ENCODE peak calls at places on chromosomes 12 and 14, in eight cellular contexts. O is GM23248; M is substantia nigra; Q is OCI-LY7; G is CD8-positive, alpha-beta T cell; Y is gastrocnemius medialis; A is neuronal stem cell; D is HCT116. H is an unnamed sample.

GRCh38 chr12:663293-663871 is at the start of gene NINJ2:
- DNase-seq in O (peak), M (no peak), Q (no peak), G (no peak), Y (no peak), A (no peak), D (no peak), H (no peak)

GRCh38 chr14:37063467-37064240 is 108.8 kb downstream of the SLC25A21 start:
- DNase-seq in O (no peak), M (no peak), Q (no peak), G (no peak), Y (no peak), A (no peak), D (no peak), H (no peak)

GRCh38 chr14:94464290-94464689 is 11.7 kb upstream of the SERPINA11 start:
- DNase-seq in O (no peak), M (no peak), Q (no peak), G (no peak), Y (no peak), A (no peak), D (no peak), H (no peak)

GRCh38 chr12:100141666-100141997 is 1.0 kb downstream of the BLTP3B start:
- DNase-seq in O (peak), M (no peak), Q (peak), G (no peak), Y (peak), A (no peak), D (peak), H (no peak)

GRCh38 chr12:115411121-115411520 is 727.1 kb upstream of the TBX3 start:
- DNase-seq in O (no peak), M (no peak), Q (no peak), G (no peak), Y (no peak), A (no peak), D (no peak), H (no peak)

GRCh38 chr14:94400454-94400853 is 12.1 kb upstream of the SERPINA1 start:
- DNase-seq in O (no peak), M (no peak), Q (no peak), G (no peak), Y (no peak), A (no peak), D (no peak), H (no peak)

GRCh38 chr12:1591029-1591428 is 3.4 kb downstream of the FBXL14 start:
- DNase-seq in O (peak), M (no peak), Q (peak), G (no peak), Y (no peak), A (no peak), D (no peak), H (no peak)

GRCh38 chr12:10554228-10554970 is 48.7 kb downstream of the EIF2S3B start:
- DNase-seq in O (no peak), M (no peak), Q (peak), G (peak), Y (no peak), A (no peak), D (no peak), H (no peak)

GRCh38 chr14:105436891-105437722 is 17.5 kb downstream of the MTA1 start:
- DNase-seq in O (no peak), M (no peak), Q (peak), G (no peak), Y (no peak), A (no peak), D (no peak), H (no peak)

GRCh38 chr12:125983784-125984510 is 918.7 kb downstream of the AACS start:
- DNase-seq in O (no peak), M (no peak), Q (no peak), G (no peak), Y (no peak), A (peak), D (no peak), H (no peak)

GRCh38 chr12:46948936-46949555 is 123.2 kb upstream of the SLC38A4 start:
- DNase-seq in O (peak), M (no peak), Q (no peak), G (no peak), Y (no peak), A (no peak), D (no peak), H (no peak)

GRCh38 chr14:92991536-92991935 is 68.6 kb downstream of the CHGA start:
- DNase-seq in O (no peak), M (no peak), Q (no peak), G (no peak), Y (no peak), A (no peak), D (no peak), H (no peak)

GRCh38 chr14:91062600-91062999 is 2.2 kb upstream of the RPS6KA5 start:
- DNase-seq in O (no peak), M (no peak), Q (no peak), G (no peak), Y (no peak), A (no peak), D (no peak), H (no peak)

GRCh38 chr12:100718212-100718611 is 76.4 kb upstream of the ANO4 start:
- DNase-seq in O (peak), M (no peak), Q (no peak), G (no peak), Y (no peak), A (no peak), D (no peak), H (no peak)

GRCh38 chr14:68576496-68577244 is 216.2 kb downstream of the ZFP36L1 start:
- DNase-seq in O (peak), M (no peak), Q (no peak), G (no peak), Y (no peak), A (no peak), D (peak), H (no peak)

GRCh38 chr12:9721394-9722092 is 11.4 kb downstream of the CLECL1 start:
- DNase-seq in O (peak), M (no peak), Q (peak), G (no peak), Y (no peak), A (no peak), D (no peak), H (no peak)

GRCh38 chr12:65566776-65567175 is 257.5 kb upstream of the HMGA2 start:
- DNase-seq in O (peak), M (no peak), Q (no peak), G (no peak), Y (no peak), A (no peak), D (no peak), H (no peak)

GRCh38 chr12:15364221-15365170 is 42.2 kb downstream of the PTPRO start:
- DNase-seq in O (peak), M (no peak), Q (no peak), G (no peak), Y (no peak), A (no peak), D (no peak), H (no peak)

GRCh38 chr12:4177257-4177656 is 96.3 kb upstream of the CCND2 start:
- DNase-seq in O (no peak), M (no peak), Q (no peak), G (no peak), Y (no peak), A (no peak), D (no peak), H (no peak)

GRCh38 chr14:77290705-77291104 is 19.7 kb upstream of the NGB start:
- DNase-seq in O (no peak), M (no peak), Q (peak), G (no peak), Y (no peak), A (no peak), D (no peak), H (no peak)

GRCh38 chr12:111122458-111122878 is 202.1 kb upstream of the MYL2 start:
- DNase-seq in O (no peak), M (no peak), Q (no peak), G (no peak), Y (no peak), A (no peak), D (no peak), H (no peak)

GRCh38 chr12:111123390-111123789 is 203.0 kb upstream of the MYL2 start:
- DNase-seq in O (no peak), M (no peak), Q (no peak), G (no peak), Y (no peak), A (no peak), D (no peak), H (no peak)

GRCh38 chr12:111126331-111126730 is 206.0 kb upstream of the MYL2 start:
- DNase-seq in O (peak), M (peak), Q (no peak), G (no peak), Y (peak), A (no peak), D (no peak), H (no peak)

GRCh38 chr12:111124183-111124582 is 203.8 kb upstream of the MYL2 start:
- DNase-seq in O (no peak), M (no peak), Q (no peak), G (no peak), Y (no peak), A (no peak), D (no peak), H (no peak)

DNA sequence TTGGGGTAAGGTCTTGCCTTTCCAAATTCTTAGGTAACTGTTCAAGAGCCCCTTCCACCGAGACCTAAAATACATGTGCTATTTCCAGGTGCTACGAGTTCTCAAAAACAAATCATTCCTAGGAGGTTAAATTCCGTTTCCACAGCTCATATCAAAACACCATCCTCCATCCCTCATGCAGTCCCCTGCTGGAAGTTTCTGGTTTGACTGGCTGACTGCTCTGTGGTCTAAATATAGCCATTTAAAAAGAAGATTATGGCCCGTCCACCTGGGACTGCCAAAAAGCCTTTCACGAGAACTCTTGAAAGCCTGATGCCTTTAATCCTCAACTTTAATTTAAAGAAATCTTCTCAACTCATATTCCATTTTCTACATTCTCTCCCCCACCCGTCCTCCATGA is 201.5 kb upstream of the MYL2 start:
- DNase-seq in O (no peak), M (no peak), Q (no peak), G (no peak), Y (no peak), A (no peak), D (no peak), H (no peak)
- H3K27ac ChIP-seq in O (no peak), M (no peak), Q (no peak), G (no peak), Y (no peak), A (no peak), D (no peak), H (no peak)

DNA sequence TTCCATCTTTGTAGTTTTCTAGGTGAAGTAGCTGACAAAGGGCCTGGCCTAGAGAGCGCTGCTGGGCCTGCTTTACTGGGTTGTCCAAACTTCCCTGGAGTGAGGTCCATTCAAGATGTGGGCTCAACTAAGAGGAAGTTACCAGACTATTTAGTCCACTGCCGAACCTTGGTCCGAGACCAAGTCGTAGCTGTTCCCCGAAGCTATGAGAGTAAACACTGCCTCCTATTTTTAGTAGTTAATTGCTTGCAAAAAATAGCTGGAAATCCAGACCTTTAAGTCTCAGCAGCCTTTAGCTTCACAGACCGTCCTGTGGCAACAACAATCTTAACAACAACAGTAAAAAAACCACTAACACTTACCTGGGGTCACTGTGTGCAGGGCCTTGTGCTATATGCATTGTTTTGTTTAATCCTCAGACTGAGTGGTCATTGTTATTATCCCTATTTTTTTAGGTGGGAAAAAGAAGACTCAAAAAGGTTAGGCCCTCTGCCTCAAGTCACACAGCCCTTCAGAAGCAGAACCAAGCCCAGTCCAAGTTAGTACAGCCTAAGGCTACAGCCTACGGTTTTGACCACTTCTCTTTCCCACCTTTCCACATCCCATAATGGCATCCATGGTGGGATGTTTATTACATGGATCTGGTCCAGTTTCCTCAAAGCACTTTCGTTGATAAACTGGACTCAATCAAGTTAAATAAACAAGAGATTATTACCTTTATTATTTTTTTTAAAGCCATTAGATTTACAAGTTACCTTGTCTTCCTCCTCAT is 30.6 kb downstream of the SOCS2 start:
- DNase-seq in O (no peak), M (no peak), Q (no peak), G (no peak), Y (no peak), A (no peak), D (no peak), H (no peak)
- H3K27ac ChIP-seq in O (no peak), M (no peak), Q (no peak), G (no peak), Y (no peak), A (no peak), D (no peak), H (peak)

GRCh38 chr12:113097716-113098427 is 37.7 kb downstream of the RASAL1 start:
- DNase-seq in O (peak), M (peak), Q (no peak), G (no peak), Y (peak), A (peak), D (no peak), H (no peak)
- H3K27ac ChIP-seq in O (no peak), M (peak), Q (peak), G (no peak), Y (no peak), A (no peak), D (no peak), H (no peak)

GRCh38 chr14:62144863-62145262 is 382.6 kb downstream of the SNAPC1 start:
- DNase-seq in O (no peak), M (no peak), Q (no peak), G (no peak), Y (no peak), A (no peak), D (no peak), H (no peak)

GRCh38 chr14:62143235-62143634 is 381.0 kb downstream of the SNAPC1 start:
- DNase-seq in O (peak), M (no peak), Q (no peak), G (no peak), Y (no peak), A (no peak), D (no peak), H (no peak)

DNA sequence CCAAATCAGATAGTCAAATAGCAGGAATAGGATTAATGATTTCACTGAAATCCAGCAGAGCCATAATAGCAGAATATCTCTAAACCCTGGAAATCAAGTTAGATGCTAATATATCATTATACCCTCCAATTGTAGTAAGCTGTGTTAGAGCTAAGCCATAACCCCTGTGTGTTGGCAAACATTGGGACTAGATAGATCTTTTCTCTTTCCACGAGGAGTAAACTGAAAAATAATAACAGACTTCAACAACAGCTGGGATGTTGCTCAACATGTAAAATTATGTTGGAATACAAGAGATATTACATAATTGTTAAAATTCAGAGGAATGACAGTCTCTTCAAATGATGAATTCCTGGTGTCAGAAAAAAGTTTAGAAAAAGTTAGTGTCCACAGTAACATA is 383.8 kb downstream of the SNAPC1 start:
- DNase-seq in O (no peak), M (no peak), Q (no peak), G (no peak), Y (no peak), A (no peak), D (no peak), H (no peak)
- H3K27ac ChIP-seq in O (no peak), M (no peak), Q (no peak), G (no peak), Y (no peak), A (no peak), D (no peak), H (no peak)

GRCh38 chr12:72281145-72281544 is 9.0 kb downstream of the TRHDE start:
- DNase-seq in O (peak), M (no peak), Q (no peak), G (no peak), Y (no peak), A (no peak), D (no peak), H (no peak)
- H3K27ac ChIP-seq in O (no peak), M (no peak), Q (no peak), G (no peak), Y (no peak), A (no peak), D (no peak), H (no peak)

GRCh38 chr14:32104308-32104707 is 27.2 kb downstream of the ARHGAP5 start:
- DNase-seq in O (no peak), M (no peak), Q (no peak), G (no peak), Y (no peak), A (no peak), D (no peak), H (no peak)

GRCh38 chr14:32102968-32103367 is 25.9 kb downstream of the ARHGAP5 start:
- DNase-seq in O (no peak), M (no peak), Q (no peak), G (no peak), Y (no peak), A (no peak), D (no peak), H (no peak)

GRCh38 chr14:32104803-32105202 is 27.7 kb downstream of the ARHGAP5 start:
- DNase-seq in O (peak), M (no peak), Q (no peak), G (no peak), Y (no peak), A (no peak), D (no peak), H (no peak)

GRCh38 chr14:32100175-32100574 is 23.1 kb downstream of the ARHGAP5 start:
- DNase-seq in O (no peak), M (no peak), Q (no peak), G (no peak), Y (no peak), A (no peak), D (no peak), H (no peak)

GRCh38 chr14:32102152-32102787 is 25.2 kb downstream of the ARHGAP5 start:
- DNase-seq in O (no peak), M (no peak), Q (no peak), G (no peak), Y (no peak), A (no peak), D (no peak), H (no peak)
- H3K27ac ChIP-seq in O (no peak), M (no peak), Q (no peak), G (no peak), Y (no peak), A (no peak), D (no peak), H (no peak)